ENCODE peak calls at places on chromosome 22, in four cellular contexts. A, X, V and S are unnamed samples.

GRCh38 chr22:46051646-46052045 is 74.7 kb upstream of the WNT7B start:
- DNase-seq in V (no peak), X (peak), A (no peak), S (no peak)

GRCh38 chr22:22882033-22882717 is 5.4 kb upstream of the IGLL5 start:
- DNase-seq in X (peak), V (no peak), A (no peak), S (no peak)

GRCh38 chr22:30188911-30189310 is 57.6 kb downstream of the LIF start:
- DNase-seq in A (no peak), X (no peak), V (no peak), S (no peak)

GRCh38 chr22:20571531-20572007 is 64.2 kb downstream of the MED15 start:
- DNase-seq in A (no peak), V (no peak), X (peak), S (no peak)

GRCh38 chr22:24024354-24024753 is 13.2 kb downstream of the CABIN1 start:
- DNase-seq in X (no peak), V (no peak), A (no peak), S (no peak)

GRCh38 chr22:22037740-22038139 is 55.2 kb upstream of the TOP3B start:
- DNase-seq in A (peak), X (no peak), V (no peak), S (no peak)

GRCh38 chr22:47160141-47160541 is 397.7 kb downstream of the TBC1D22A start:
- DNase-seq in A (no peak), X (no peak), V (no peak), S (no peak)

GRCh38 chr22:45968751-45969413 is 8.1 kb downstream of the WNT7B start:
- DNase-seq in X (no peak), V (no peak), A (peak), S (peak)

GRCh38 chr22:32649515-32650200 is 151.8 kb upstream of the TIMP3 start:
- DNase-seq in X (peak), A (no peak), V (no peak), S (no peak)

GRCh38 chr22:22392131-22392530 is 116.4 kb downstream of the ZNF280B start:
- DNase-seq in A (no peak), X (no peak), V (no peak), S (no peak)